ENCODE peak calls at places on chromosomes 2 and 18, in four cellular contexts. R is H9, H is mesendoderm, F is IMR-90. V is an unnamed sample.

GRCh38 chr18:37361223-37362157 is 204.1 kb downstream of the CELF4 start:
- DNase-seq in R (no peak), F (no peak), H (no peak), V (no peak)

GRCh38 chr18:31493171-31493570 is 4.8 kb upstream of the DSG2 start:
- DNase-seq in F (no peak), H (no peak), R (no peak), V (no peak)

GRCh38 chr2:159046966-159047365 is 78.5 kb downstream of the TANC1 start:
- DNase-seq in F (peak), R (no peak), H (no peak), V (no peak)

GRCh38 chr18:45448871-45449270 is 166.4 kb upstream of the SLC14A2 start:
- DNase-seq in F (no peak), R (no peak), H (no peak), V (no peak)

GRCh38 chr2:24930768-24931167 is 10.7 kb upstream of the ADCY3 start:
- DNase-seq in H (no peak), F (peak), R (no peak), V (no peak)

GRCh38 chr2:28247326-28247725 is 145.3 kb upstream of the FOSL2 start:
- DNase-seq in H (peak), F (no peak), R (no peak), V (no peak)

GRCh38 chr2:196234672-196235071 is 63.3 kb upstream of the STK17B start:
- DNase-seq in H (peak), R (no peak), F (peak), V (peak)

GRCh38 chr2:122481717-122482116 is 726.3 kb downstream of the TSN start:
- DNase-seq in H (peak), R (no peak), F (no peak), V (no peak)

GRCh38 chr2:67566958-67567635 is 170.0 kb downstream of the ETAA1 start:
- DNase-seq in R (no peak), F (peak), H (no peak), V (no peak)

GRCh38 chr2:105329561-105330495 is at the start of gene TGFBRAP1:
- DNase-seq in H (peak), R (peak), F (peak), V (peak)

GRCh38 chr2:191574232-191574631 is 103.7 kb upstream of the NABP1 start:
- DNase-seq in R (no peak), F (no peak), H (peak), V (no peak)

GRCh38 chr2:215431778-215432758 is 3.8 kb downstream of the FN1 start:
- DNase-seq in H (no peak), F (no peak), R (no peak), V (no peak)

GRCh38 chr2:203648273-203648672 is 58.2 kb upstream of the CD28 start:
- DNase-seq in F (peak), H (no peak), R (no peak), V (no peak)

GRCh38 chr2:72497761-72498160 is 328.1 kb downstream of the EXOC6B start:
- DNase-seq in F (peak), R (no peak), H (no peak), V (no peak)

GRCh38 chr2:156784034-156784433 is 347.9 kb downstream of the GPD2 start:
- DNase-seq in R (no peak), H (no peak), F (no peak), V (no peak)

GRCh38 chr2:223648755-223649154 is 46.6 kb upstream of the SCG2 start:
- DNase-seq in F (no peak), R (no peak), H (no peak), V (no peak)

GRCh38 chr2:182229288-182229687 is 197.5 kb downstream of the PDE1A start:
- DNase-seq in H (no peak), R (no peak), F (peak), V (no peak)

GRCh38 chr2:234961784-234962183 is 10.0 kb downstream of the SH3BP4 start:
- DNase-seq in F (no peak), R (no peak), H (no peak), V (no peak)

GRCh38 chr2:64860321-64860751 is 128.9 kb upstream of the SLC1A4 start:
- DNase-seq in R (no peak), F (no peak), H (no peak), V (no peak)

GRCh38 chr2:166090900-166091299 is 36.9 kb downstream of the SCN1A start:
- DNase-seq in R (no peak), H (no peak), F (peak), V (no peak)

GRCh38 chr18:36376361-36376760 is 78.8 kb downstream of the FHOD3 start:
- DNase-seq in H (no peak), R (no peak), F (peak), V (no peak)

GRCh38 chr18:45836242-45837215 is 11.1 kb downstream of the SIGLEC15 start:
- DNase-seq in R (no peak), F (peak), H (no peak), V (no peak)

GRCh38 chr2:95361216-95361980 is 41.1 kb upstream of the FAHD2A start:
- DNase-seq in R (peak), F (no peak), H (no peak), V (no peak)

GRCh38 chr18:11953113-11953512 is 28.2 kb upstream of the IMPA2 start:
- DNase-seq in R (no peak), F (peak), H (no peak), V (no peak)

GRCh38 chr2:234308814-234309195 is 188.1 kb downstream of the ARL4C start:
- DNase-seq in R (no peak), F (peak), H (no peak), V (peak)

GRCh38 chr18:30457156-30457555 is 585.4 kb downstream of the DSC3 start:
- DNase-seq in F (no peak), R (no peak), H (no peak), V (no peak)

GRCh38 chr18:56873441-56874140 is 222.4 kb downstream of the WDR7 start:
- DNase-seq in R (peak), F (no peak), H (peak), V (no peak)

GRCh38 chr18:47709556-47709955 is 220.9 kb downstream of the SMAD2 start:
- DNase-seq in H (no peak), R (no peak), F (no peak), V (no peak)

GRCh38 chr2:238973038-238973772 is 125.3 kb downstream of the TWIST2 start:
- DNase-seq in F (peak), H (no peak), R (no peak), V (no peak)

GRCh38 chr18:37481491-37481890 is 84.1 kb downstream of the CELF4 start:
- DNase-seq in F (no peak), H (no peak), R (no peak), V (no peak)

GRCh38 chr2:222423632-222424280 is 587 bp upstream of the SGPP2 start:
- DNase-seq in R (peak), H (no peak), F (no peak), V (peak)

GRCh38 chr2:10614940-10615339 is 74.8 kb downstream of the NOL10 start:
- DNase-seq in R (no peak), H (no peak), F (peak), V (no peak)

GRCh38 chr2:198106621-198107020 is 302.2 kb downstream of the PLCL1 start:
- DNase-seq in R (no peak), H (no peak), F (no peak), V (peak)

GRCh38 chr2:150856596-150857281 is 369.3 kb upstream of the RND3 start:
- DNase-seq in R (no peak), H (no peak), F (peak), V (no peak)

GRCh38 chr2:63853527-63854310 is 12.0 kb downstream of the UGP2 start:
- DNase-seq in F (no peak), R (no peak), H (peak), V (peak)

GRCh38 chr2:45839388-45840251 is 188.1 kb downstream of the PRKCE start:
- DNase-seq in R (no peak), F (peak), H (no peak), V (no peak)

GRCh38 chr2:180040146-180040925 is 33.2 kb upstream of the CWC22 start:
- DNase-seq in F (peak), R (no peak), H (no peak), V (no peak)

GRCh38 chr2:161245671-161246070 is 62.6 kb upstream of the PSMD14 start:
- DNase-seq in H (peak), F (no peak), R (no peak), V (no peak)

GRCh38 chr18:76686737-76687231 is 135.6 kb upstream of the ZNF236 start:
- DNase-seq in H (peak), R (peak), F (peak), V (peak)

GRCh38 chr2:233460726-233461431 is 105.7 kb downstream of the USP40 start:
- DNase-seq in F (no peak), R (no peak), H (no peak), V (no peak)

DNA sequence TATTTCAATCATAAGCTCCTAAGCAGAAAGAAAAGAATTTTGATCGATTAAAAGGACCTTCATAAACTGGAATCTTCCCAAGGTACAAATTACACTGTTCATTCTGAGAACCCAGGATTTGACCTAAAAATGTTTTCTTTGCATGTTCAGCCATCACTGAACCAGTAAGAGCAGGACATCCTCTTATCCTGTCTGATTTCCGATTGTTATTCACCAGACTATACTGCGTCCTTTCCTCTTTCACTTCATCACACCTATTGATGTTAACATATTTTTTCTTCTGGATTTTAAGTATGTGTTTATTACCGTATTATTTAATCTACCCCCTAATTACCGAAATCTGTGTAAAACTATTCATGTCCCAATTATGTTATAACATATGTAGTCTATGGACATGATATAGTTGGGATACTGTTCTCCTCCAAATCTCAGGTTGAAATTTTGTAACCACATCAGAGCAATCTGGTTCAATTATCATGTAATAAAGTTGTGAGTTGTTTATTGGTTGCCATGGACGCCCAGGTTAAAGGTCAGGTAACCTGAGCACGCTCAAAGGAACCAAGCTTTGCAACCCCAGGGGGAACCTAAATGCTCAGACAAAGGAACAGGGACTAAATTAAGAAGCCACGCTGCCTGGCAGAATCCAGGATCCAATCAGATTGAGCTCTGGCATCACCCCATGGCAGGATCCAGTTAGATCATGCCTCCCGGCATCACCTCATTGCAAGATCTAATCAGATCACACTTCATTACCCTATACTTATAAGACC is 11.6 kb upstream of the TBC1D8 start:
- DNase-seq in H (peak), F (no peak), R (peak), V (no peak)
- H3K9ac ChIP-seq in H (no peak), F (no peak), R (no peak), V (no peak)

DNA sequence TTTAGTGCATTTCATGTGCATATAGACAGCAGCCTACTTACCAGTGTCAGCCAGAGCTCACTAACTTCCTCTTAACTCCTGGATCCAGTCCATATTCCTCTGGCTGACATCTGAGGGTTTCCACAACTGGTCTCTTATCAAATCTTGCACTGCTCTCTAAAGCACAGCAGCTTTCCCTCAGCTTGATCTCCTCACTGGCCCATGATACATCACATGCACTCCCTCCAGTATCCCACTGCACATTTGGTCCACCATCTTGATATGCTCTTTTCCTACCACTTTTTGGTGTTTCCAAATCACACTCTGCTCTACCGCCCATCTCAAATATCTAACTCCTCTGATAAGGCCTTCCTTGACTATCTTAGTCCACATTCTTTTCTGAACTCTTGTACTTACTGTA is 105.0 kb upstream of the ZFP36L2 start:
- DNase-seq in H (no peak), R (no peak), F (peak), V (no peak)
- H3K27ac ChIP-seq in H (no peak), R (no peak), F (no peak), V (no peak)

GRCh38 chr2:7035884-7036283 is 118.7 kb downstream of the RNF144A start:
- DNase-seq in F (no peak), H (no peak), R (no peak), V (no peak)
- H2AK5ac ChIP-seq in F (no peak), H (no peak), R (no peak), V (no peak)

DNA sequence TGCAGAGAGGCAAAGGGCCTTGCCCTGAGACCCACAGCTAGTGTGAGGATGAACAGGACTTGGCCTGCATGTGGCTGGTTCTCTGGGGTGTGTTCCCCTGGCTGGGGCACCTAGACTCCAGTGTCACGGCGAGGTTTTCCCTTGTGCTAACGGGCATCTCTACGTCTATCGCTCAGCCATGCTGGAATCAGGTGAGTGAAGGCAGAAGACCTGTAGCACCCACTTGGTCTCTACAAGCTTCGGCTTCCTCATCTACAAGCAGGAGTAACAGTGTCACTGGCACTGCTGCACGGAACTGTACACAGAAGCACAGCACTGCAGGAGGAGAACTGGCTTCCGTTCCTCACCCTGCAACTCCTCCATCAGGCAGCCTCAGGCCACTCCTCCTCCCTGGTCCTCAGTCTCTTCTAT is 30.6 kb downstream of the HS1BP3 start:
- DNase-seq in H (no peak), F (no peak), R (no peak), V (no peak)
- H3K9ac ChIP-seq in H (no peak), F (no peak), R (no peak), V (no peak)

GRCh38 chr2:236852100-236852976 is 233.4 kb upstream of the COPS8 start:
- DNase-seq in R (no peak), H (no peak), F (no peak), V (peak)
- H3K27ac ChIP-seq in R (no peak), H (no peak), F (no peak), V (no peak)

DNA sequence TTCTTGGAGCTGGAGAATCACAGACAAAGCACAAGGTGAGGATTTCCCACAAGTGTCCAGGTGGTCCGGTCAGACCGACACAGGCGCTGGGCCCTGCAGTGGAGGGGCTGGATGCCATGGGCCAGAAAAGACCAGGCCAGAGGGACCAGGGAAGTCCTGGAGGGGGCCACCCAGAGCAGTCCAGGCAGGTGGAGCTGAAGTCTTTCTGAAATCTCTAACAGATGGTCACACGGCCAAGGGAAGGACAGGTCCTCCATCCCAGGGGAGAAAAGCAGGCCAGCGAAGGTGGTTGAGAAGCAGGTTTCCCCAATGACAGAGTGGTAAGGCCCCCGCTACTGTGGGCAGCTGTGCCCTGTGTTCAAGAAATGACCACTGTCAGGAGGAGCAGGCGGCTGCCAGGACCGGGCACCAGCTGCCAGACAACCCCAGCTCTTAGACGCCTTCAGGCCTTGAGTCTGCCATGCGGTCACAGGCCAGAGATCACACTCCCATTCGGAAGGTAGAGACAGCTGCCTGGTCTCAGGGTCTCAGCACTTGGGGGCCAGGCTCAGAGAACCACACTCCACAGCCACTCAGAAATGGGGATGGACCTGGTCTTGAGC is 25.9 kb downstream of the HS1BP3 start:
- DNase-seq in H (no peak), F (no peak), R (no peak), V (no peak)
- H2AK5ac ChIP-seq in H (peak), F (no peak), R (no peak), V (peak)

DNA sequence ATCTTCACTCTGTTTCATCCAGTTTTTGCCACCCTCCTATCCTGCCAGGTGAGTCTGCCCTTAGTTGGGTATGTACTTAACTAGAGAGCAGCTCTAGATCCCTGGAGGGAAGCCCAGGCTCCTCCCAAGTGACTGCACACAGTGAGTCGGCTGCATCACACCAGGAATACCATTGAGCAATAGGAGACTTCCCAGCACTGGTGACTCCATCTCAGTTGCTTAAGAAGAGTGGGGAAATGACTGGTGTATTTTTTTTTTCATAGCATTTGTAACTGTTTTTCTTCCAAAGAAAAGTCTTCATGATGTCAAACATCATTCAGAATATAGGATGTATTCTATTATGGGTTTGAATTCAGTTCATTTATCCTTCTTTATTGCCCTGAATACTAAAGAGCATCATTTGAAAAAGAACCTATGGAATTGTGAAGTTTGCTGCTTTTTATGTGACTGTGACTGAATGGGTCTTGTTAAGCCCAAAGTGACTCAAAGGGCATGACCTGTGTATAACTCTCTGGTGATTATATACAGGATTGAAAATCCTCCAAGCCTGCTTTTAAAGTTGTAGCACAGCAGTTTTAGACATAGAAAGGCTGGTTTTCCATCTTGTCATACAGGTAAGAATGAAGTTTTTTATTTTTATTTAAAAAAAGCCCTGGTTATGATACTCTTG is 84.3 kb downstream of the MAP3K20 start:
- DNase-seq in F (peak), R (peak), H (peak), V (peak)
- H3K9ac ChIP-seq in F (peak), R (no peak), H (no peak), V (no peak)

GRCh38 chr2:226639550-226639949 is 160.1 kb downstream of the IRS1 start:
- DNase-seq in R (no peak), H (no peak), F (no peak), V (no peak)
- H3K27ac ChIP-seq in R (no peak), H (no peak), F (no peak), V (no peak)

V was measured in trophoblast cell.